ENCODE peak calls at places on chromosomes 7 and 10, in five cellular contexts. One of them, this sample, is unnamed.

GRCh38 chr10:96651998-96652431 is 65.2 kb upstream of the TM9SF3 start:
- DNase-seq in adrenal gland: no peak
- DNase-seq in left colon: no peak
- DNase-seq in activated CD4-positive, alpha-beta T cell treated with anti-CD3 and anti-CD28 coated beads, Interleukin-2, amount 50 U/mL, for 48 hours: peak; percentile 34
- DNase-seq in NCI-H82: no peak
- DNase-seq in this sample: no peak

GRCh38 chr10:129032626-129033353 is 434.3 kb upstream of the MGMT start:
- DNase-seq in adrenal gland: no peak
- DNase-seq in NCI-H82: no peak
- DNase-seq in left colon: no peak
- DNase-seq in activated CD4-positive, alpha-beta T cell treated with anti-CD3 and anti-CD28 coated beads, Interleukin-2, amount 50 U/mL, for 48 hours: no peak
- DNase-seq in this sample: no peak

GRCh38 chr7:37336259-37336658 is 112.4 kb downstream of the ELMO1 start:
- DNase-seq in left colon: no peak
- DNase-seq in adrenal gland: no peak
- DNase-seq in NCI-H82: no peak
- DNase-seq in activated CD4-positive, alpha-beta T cell treated with anti-CD3 and anti-CD28 coated beads, Interleukin-2, amount 50 U/mL, for 48 hours: peak; percentile 50
- DNase-seq in this sample: no peak

GRCh38 chr10:108461976-108462375 is 1297.5 kb upstream of the SORCS1 start:
- DNase-seq in adrenal gland: no peak
- DNase-seq in NCI-H82: no peak
- DNase-seq in activated CD4-positive, alpha-beta T cell treated with anti-CD3 and anti-CD28 coated beads, Interleukin-2, amount 50 U/mL, for 48 hours: no peak
- DNase-seq in left colon: no peak
- DNase-seq in this sample: no peak

GRCh38 chr10:102009801-102010425 is 46.1 kb downstream of the ARMH3 start:
- DNase-seq in left colon: no peak
- DNase-seq in adrenal gland: peak; percentile 59
- DNase-seq in NCI-H82: peak; percentile 78
- DNase-seq in activated CD4-positive, alpha-beta T cell treated with anti-CD3 and anti-CD28 coated beads, Interleukin-2, amount 50 U/mL, for 48 hours: peak; percentile 24
- DNase-seq in this sample: peak; percentile 75

GRCh38 chr7:130733866-130734524 is at the start of gene KLF14:
- DNase-seq in activated CD4-positive, alpha-beta T cell treated with anti-CD3 and anti-CD28 coated beads, Interleukin-2, amount 50 U/mL, for 48 hours: peak; percentile 26
- DNase-seq in left colon: no peak
- DNase-seq in NCI-H82: peak; percentile 47
- DNase-seq in adrenal gland: peak; percentile 75
- DNase-seq in this sample: no peak

GRCh38 chr10:62424026-62424425 is 49.9 kb downstream of the ZNF365 start:
- DNase-seq in left colon: no peak
- DNase-seq in NCI-H82: peak; percentile 3
- DNase-seq in activated CD4-positive, alpha-beta T cell treated with anti-CD3 and anti-CD28 coated beads, Interleukin-2, amount 50 U/mL, for 48 hours: no peak
- DNase-seq in adrenal gland: no peak
- DNase-seq in this sample: no peak

GRCh38 chr10:95513941-95514392 is 47.2 kb downstream of the SORBS1 start:
- DNase-seq in left colon: peak; percentile 58
- DNase-seq in adrenal gland: peak; percentile 46
- DNase-seq in NCI-H82: no peak
- DNase-seq in activated CD4-positive, alpha-beta T cell treated with anti-CD3 and anti-CD28 coated beads, Interleukin-2, amount 50 U/mL, for 48 hours: peak; percentile 41
- DNase-seq in this sample: peak; percentile 68

GRCh38 chr7:88244287-88244686 is 24.4 kb upstream of the SRI start:
- DNase-seq in activated CD4-positive, alpha-beta T cell treated with anti-CD3 and anti-CD28 coated beads, Interleukin-2, amount 50 U/mL, for 48 hours: no peak
- DNase-seq in NCI-H82: no peak
- DNase-seq in adrenal gland: no peak
- DNase-seq in left colon: no peak
- DNase-seq in this sample: no peak

GRCh38 chr7:1489336-1489735 is 14.9 kb downstream of the INTS1 start:
- DNase-seq in activated CD4-positive, alpha-beta T cell treated with anti-CD3 and anti-CD28 coated beads, Interleukin-2, amount 50 U/mL, for 48 hours: no peak
- DNase-seq in adrenal gland: no peak
- DNase-seq in NCI-H82: no peak
- DNase-seq in left colon: no peak
- DNase-seq in this sample: no peak

GRCh38 chr7:27684491-27684890 is 21.8 kb upstream of the HIBADH start:
- DNase-seq in adrenal gland: no peak
- DNase-seq in NCI-H82: peak; percentile 31
- DNase-seq in activated CD4-positive, alpha-beta T cell treated with anti-CD3 and anti-CD28 coated beads, Interleukin-2, amount 50 U/mL, for 48 hours: no peak
- DNase-seq in left colon: no peak
- DNase-seq in this sample: no peak

GRCh38 chr10:79246606-79247275 is 100.5 kb upstream of the PPIF start:
- DNase-seq in left colon: peak; percentile 65
- DNase-seq in adrenal gland: peak; percentile 60
- DNase-seq in activated CD4-positive, alpha-beta T cell treated with anti-CD3 and anti-CD28 coated beads, Interleukin-2, amount 50 U/mL, for 48 hours: no peak
- DNase-seq in NCI-H82: no peak
- DNase-seq in this sample: peak; percentile 79

GRCh38 chr10:4195214-4195613 is 410.2 kb upstream of the KLF6 start:
- DNase-seq in adrenal gland: no peak
- DNase-seq in NCI-H82: no peak
- DNase-seq in activated CD4-positive, alpha-beta T cell treated with anti-CD3 and anti-CD28 coated beads, Interleukin-2, amount 50 U/mL, for 48 hours: no peak
- DNase-seq in left colon: no peak
- DNase-seq in this sample: no peak

GRCh38 chr10:26859241-26860025 is 1.3 kb downstream of the ABI1 start:
- DNase-seq in adrenal gland: no peak
- DNase-seq in left colon: no peak
- DNase-seq in activated CD4-positive, alpha-beta T cell treated with anti-CD3 and anti-CD28 coated beads, Interleukin-2, amount 50 U/mL, for 48 hours: no peak
- DNase-seq in NCI-H82: peak; percentile 21
- DNase-seq in this sample: no peak

GRCh38 chr10:61974611-61975010 is 73.1 kb downstream of the ARID5B start:
- DNase-seq in left colon: peak; percentile 51
- DNase-seq in activated CD4-positive, alpha-beta T cell treated with anti-CD3 and anti-CD28 coated beads, Interleukin-2, amount 50 U/mL, for 48 hours: no peak
- DNase-seq in adrenal gland: peak; percentile 42
- DNase-seq in NCI-H82: peak; percentile 62
- DNase-seq in this sample: peak; percentile 26

GRCh38 chr10:81575007-81575406 is 300.0 kb upstream of the NRG3 start:
- DNase-seq in adrenal gland: no peak
- DNase-seq in activated CD4-positive, alpha-beta T cell treated with anti-CD3 and anti-CD28 coated beads, Interleukin-2, amount 50 U/mL, for 48 hours: no peak
- DNase-seq in left colon: no peak
- DNase-seq in NCI-H82: peak; percentile 61
- DNase-seq in this sample: no peak

GRCh38 chr7:19302731-19303130 is 157.5 kb upstream of the FERD3L start:
- DNase-seq in left colon: no peak
- DNase-seq in NCI-H82: no peak
- DNase-seq in activated CD4-positive, alpha-beta T cell treated with anti-CD3 and anti-CD28 coated beads, Interleukin-2, amount 50 U/mL, for 48 hours: no peak
- DNase-seq in adrenal gland: no peak
- DNase-seq in this sample: no peak

GRCh38 chr7:159078911-159079270 is 65.8 kb downstream of the VIPR2 start:
- DNase-seq in left colon: no peak
- DNase-seq in NCI-H82: no peak
- DNase-seq in activated CD4-positive, alpha-beta T cell treated with anti-CD3 and anti-CD28 coated beads, Interleukin-2, amount 50 U/mL, for 48 hours: no peak
- DNase-seq in adrenal gland: no peak
- DNase-seq in this sample: no peak

GRCh38 chr10:78630944-78631838 is 437.6 kb upstream of the ZMIZ1 start:
- DNase-seq in left colon: no peak
- DNase-seq in NCI-H82: peak; percentile 24
- DNase-seq in activated CD4-positive, alpha-beta T cell treated with anti-CD3 and anti-CD28 coated beads, Interleukin-2, amount 50 U/mL, for 48 hours: peak; percentile 18
- DNase-seq in adrenal gland: no peak
- DNase-seq in this sample: no peak

GRCh38 chr7:151272410-151272809 is 23.9 kb upstream of the SMARCD3 start:
- DNase-seq in activated CD4-positive, alpha-beta T cell treated with anti-CD3 and anti-CD28 coated beads, Interleukin-2, amount 50 U/mL, for 48 hours: no peak
- DNase-seq in NCI-H82: no peak
- DNase-seq in adrenal gland: no peak
- DNase-seq in left colon: no peak
- DNase-seq in this sample: no peak

GRCh38 chr7:121313793-121314676 is 14.8 kb upstream of the WNT16 start:
- DNase-seq in left colon: no peak
- DNase-seq in adrenal gland: no peak
- DNase-seq in NCI-H82: peak; percentile 82
- DNase-seq in activated CD4-positive, alpha-beta T cell treated with anti-CD3 and anti-CD28 coated beads, Interleukin-2, amount 50 U/mL, for 48 hours: no peak
- DNase-seq in this sample: no peak

GRCh38 chr10:96304241-96304640 is at the start of gene DNTT:
- DNase-seq in activated CD4-positive, alpha-beta T cell treated with anti-CD3 and anti-CD28 coated beads, Interleukin-2, amount 50 U/mL, for 48 hours: no peak
- DNase-seq in left colon: no peak
- DNase-seq in NCI-H82: no peak
- DNase-seq in adrenal gland: no peak
- DNase-seq in this sample: no peak

GRCh38 chr10:112558476-112559166 is 111.6 kb downstream of the VTI1A start:
- DNase-seq in activated CD4-positive, alpha-beta T cell treated with anti-CD3 and anti-CD28 coated beads, Interleukin-2, amount 50 U/mL, for 48 hours: no peak
- DNase-seq in NCI-H82: peak; percentile 67
- DNase-seq in left colon: no peak
- DNase-seq in adrenal gland: no peak
- DNase-seq in this sample: no peak

GRCh38 chr10:62109532-62110293 is 158.9 kb downstream of the RTKN2 start:
- DNase-seq in activated CD4-positive, alpha-beta T cell treated with anti-CD3 and anti-CD28 coated beads, Interleukin-2, amount 50 U/mL, for 48 hours: no peak
- DNase-seq in left colon: no peak
- DNase-seq in NCI-H82: no peak
- DNase-seq in adrenal gland: no peak
- DNase-seq in this sample: no peak

GRCh38 chr10:546971-547590 is 142.4 kb downstream of the DIP2C start:
- DNase-seq in left colon: no peak
- DNase-seq in adrenal gland: no peak
- DNase-seq in activated CD4-positive, alpha-beta T cell treated with anti-CD3 and anti-CD28 coated beads, Interleukin-2, amount 50 U/mL, for 48 hours: no peak
- DNase-seq in NCI-H82: no peak
- DNase-seq in this sample: peak; percentile 77

GRCh38 chr7:136389933-136390332 is 412.8 kb upstream of the MTPN start:
- DNase-seq in NCI-H82: no peak
- DNase-seq in left colon: no peak
- DNase-seq in adrenal gland: no peak
- DNase-seq in activated CD4-positive, alpha-beta T cell treated with anti-CD3 and anti-CD28 coated beads, Interleukin-2, amount 50 U/mL, for 48 hours: no peak
- DNase-seq in this sample: no peak

GRCh38 chr10:126842836-126843235 is 62.4 kb upstream of the DOCK1 start:
- DNase-seq in left colon: no peak
- DNase-seq in NCI-H82: no peak
- DNase-seq in adrenal gland: no peak
- DNase-seq in activated CD4-positive, alpha-beta T cell treated with anti-CD3 and anti-CD28 coated beads, Interleukin-2, amount 50 U/mL, for 48 hours: no peak
- DNase-seq in this sample: no peak